ENCODE peak calls at places on chromosome 20, in five cellular contexts. Z is kidney epithelial cell, M is A549, G is cardiac fibroblast, U is AG04450. L is an unnamed sample.

GRCh38 chr20:9838378-9839295 is at the start of gene PAK5:
- DNase-seq in U (no peak), M (peak; percentile 56), Z (peak; percentile 10), G (peak; percentile 10), L (peak; percentile 75)

GRCh38 chr20:63750807-63751470 is 11.4 kb downstream of the SLC2A4RG start:
- DNase-seq in Z (no peak), U (no peak), G (no peak), M (no peak), L (no peak)

GRCh38 chr20:1185781-1186334 is 1.1 kb upstream of the TMEM74B start:
- DNase-seq in M (peak; percentile 81), U (no peak), G (peak; percentile 51), Z (no peak), L (peak; percentile 54)

GRCh38 chr20:51021067-51022025 is 1.6 kb downstream of the KCNG1 start:
- DNase-seq in G (no peak), Z (no peak), M (no peak), U (no peak), L (no peak)

GRCh38 chr20:53897884-53898557 is 172.4 kb downstream of the BCAS1 start:
- DNase-seq in Z (no peak), G (no peak), U (no peak), M (no peak), L (no peak)

GRCh38 chr20:8401491-8401890 is 269.4 kb downstream of the PLCB1 start:
- DNase-seq in G (no peak), Z (no peak), U (no peak), M (no peak), L (no peak)

GRCh38 chr20:11080010-11080409 is 406.2 kb upstream of the JAG1 start:
- DNase-seq in G (peak; percentile 21), Z (no peak), U (no peak), M (no peak), L (no peak)

GRCh38 chr20:49901588-49901987 is 13.7 kb downstream of the SPATA2 start:
- DNase-seq in M (no peak), Z (no peak), G (no peak), U (no peak), L (no peak)

GRCh38 chr20:32678948-32679347 is 5.2 kb upstream of the C20orf203 start:
- DNase-seq in Z (no peak), G (peak; percentile 44), M (no peak), U (no peak), L (no peak)

GRCh38 chr20:31985152-31985551 is 17.2 kb downstream of the XKR7 start:
- DNase-seq in U (no peak), M (no peak), G (no peak), Z (no peak), L (no peak)

GRCh38 chr20:63767456-63767855 is 27.9 kb downstream of the SLC2A4RG start:
- DNase-seq in G (no peak), M (no peak), U (no peak), Z (no peak), L (no peak)

GRCh38 chr20:14234666-14235295 is 102.6 kb downstream of the FLRT3 start:
- DNase-seq in G (peak; percentile 15), U (no peak), M (no peak), Z (no peak), L (no peak)

GRCh38 chr20:7843613-7844012 is 96.6 kb downstream of the HAO1 start:
- DNase-seq in M (no peak), G (peak; percentile 89), U (peak; percentile 16), Z (no peak), L (no peak)

GRCh38 chr20:53903652-53903987 is 166.8 kb downstream of the BCAS1 start:
- DNase-seq in G (no peak), U (no peak), Z (no peak), M (no peak), L (no peak)

GRCh38 chr20:41119593-41120561 is 17.5 kb upstream of the PLCG1 start:
- DNase-seq in U (no peak), G (no peak), Z (no peak), M (no peak), L (peak; percentile 58)

GRCh38 chr20:50323777-50324604 is 133.4 kb downstream of the CEBPB start:
- DNase-seq in Z (no peak), G (no peak), M (no peak), U (no peak), L (no peak)

GRCh38 chr20:10553326-10553984 is 118.3 kb downstream of the SLX4IP start:
- DNase-seq in G (peak; percentile 87), U (peak; percentile 55), M (peak; percentile 54), Z (peak; percentile 49), L (peak; percentile 63)

GRCh38 chr20:50843331-50844276 is 48.7 kb downstream of the BCAS4 start:
- DNase-seq in M (no peak), U (no peak), Z (no peak), G (no peak), L (no peak)

GRCh38 chr20:50335105-50335504 is 144.5 kb downstream of the CEBPB start:
- DNase-seq in M (peak; percentile 68), U (no peak), G (peak; percentile 25), Z (peak; percentile 66), L (peak; percentile 59)

GRCh38 chr20:15708984-15709598 is 864.2 kb downstream of the KIF16B start:
- DNase-seq in Z (no peak), G (peak; percentile 16), U (no peak), M (peak; percentile 54), L (peak; percentile 19)

GRCh38 chr20:11035211-11035610 is 361.4 kb upstream of the JAG1 start:
- DNase-seq in M (no peak), U (no peak), G (peak; percentile 6), Z (no peak), L (no peak)

GRCh38 chr20:35345189-35345588 is 53.0 kb upstream of the FAM83C start:
- DNase-seq in Z (no peak), G (no peak), U (no peak), M (no peak), L (no peak)

GRCh38 chr20:38883081-38883980 is 42.9 kb upstream of the FAM83D start:
- DNase-seq in U (no peak), M (no peak), G (peak; percentile 21), Z (no peak), L (no peak)
- TF ChIP-seq CTCF in U (no peak), M (no peak), G (no peak), Z (no peak), L (no peak)

DNA sequence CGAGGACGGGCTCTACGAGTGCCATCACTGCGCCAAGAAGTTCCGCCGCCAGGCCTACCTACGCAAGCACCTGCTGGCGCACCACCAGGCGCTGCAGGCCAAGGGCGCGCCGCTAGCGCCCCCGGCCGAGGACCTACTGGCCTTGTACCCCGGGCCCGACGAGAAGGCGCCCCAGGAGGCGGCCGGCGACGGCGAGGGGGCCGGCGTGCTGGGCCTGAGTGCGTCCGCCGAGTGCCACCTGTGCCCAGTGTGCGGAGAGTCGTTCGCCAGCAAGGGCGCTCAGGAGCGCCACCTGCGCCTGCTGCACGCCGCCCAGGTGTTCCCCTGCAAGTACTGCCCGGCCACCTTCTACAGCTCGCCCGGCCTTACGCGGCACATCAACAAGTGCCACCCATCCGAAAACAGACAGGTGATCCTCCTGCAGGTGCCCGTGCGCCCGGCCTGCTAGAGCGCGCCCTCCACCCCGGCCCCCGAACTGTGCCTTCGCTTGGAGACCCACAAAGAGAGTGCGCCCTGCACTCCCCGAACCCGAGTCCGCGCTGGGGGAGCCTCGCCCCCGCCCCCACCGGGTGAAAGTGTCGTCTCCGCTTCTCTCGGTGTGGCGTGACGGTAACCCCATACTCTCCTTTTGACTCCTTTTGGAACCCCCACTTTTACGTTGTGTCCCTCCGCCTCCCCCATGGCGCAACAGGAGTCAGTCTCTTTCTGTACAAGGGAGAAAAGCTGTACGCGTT is 1.6 kb downstream of the INSM1 start:
- DNase-seq in U (no peak), G (no peak), M (no peak), Z (no peak), L (peak; percentile 28)
- TF ChIP-seq CTCF in U (no peak), G (no peak), M (no peak), Z (no peak), L (no peak)

DNA sequence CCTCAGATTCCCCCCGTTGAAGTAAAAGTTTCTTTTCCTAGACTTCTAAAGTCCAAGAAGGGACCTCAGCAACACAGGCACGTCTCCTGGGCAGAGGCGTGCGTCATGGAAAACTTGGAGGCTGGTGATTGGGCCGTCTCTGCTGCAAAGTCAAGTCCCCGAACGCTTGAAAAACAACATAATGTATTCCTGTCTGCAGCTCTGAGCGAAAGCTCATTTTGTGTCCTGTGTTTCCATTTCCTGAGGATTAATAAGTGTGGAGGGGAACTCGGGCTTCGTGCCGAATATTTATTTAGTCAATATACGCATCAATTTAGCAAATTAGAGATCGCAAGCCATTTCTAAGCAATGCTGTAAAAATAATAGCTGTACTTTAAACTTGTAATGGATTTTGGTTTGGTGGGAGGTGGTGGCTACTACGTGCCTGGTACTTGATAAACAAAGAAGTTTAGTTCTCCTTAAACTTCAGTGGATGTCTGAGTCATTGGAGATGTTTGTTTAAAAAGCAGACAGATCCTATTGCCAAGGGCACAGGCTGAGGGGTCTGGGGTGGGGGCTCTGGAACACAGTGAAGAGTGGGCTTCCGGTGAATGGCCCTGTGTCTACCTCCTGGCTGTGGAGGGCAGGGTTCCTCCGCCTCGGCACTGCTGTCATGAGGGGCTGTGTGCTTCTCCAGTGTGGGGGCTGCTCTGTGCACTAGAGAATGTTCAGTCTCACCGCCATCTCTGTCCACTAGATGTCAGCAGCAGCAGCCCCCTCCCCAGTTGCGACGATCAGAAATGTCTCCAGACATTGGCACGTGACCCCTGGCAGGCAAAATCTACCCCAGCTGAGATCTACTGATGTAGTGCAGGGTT is 21.8 kb downstream of the PCK1 start:
- DNase-seq in Z (no peak), M (no peak), G (peak; percentile 16), U (peak; percentile 8), L (peak; percentile 44)
- TF ChIP-seq CTCF in Z (peak; percentile 71), M (peak; percentile 45), G (peak; percentile 6), U (peak; percentile 50), L (peak; percentile 76)

DNA sequence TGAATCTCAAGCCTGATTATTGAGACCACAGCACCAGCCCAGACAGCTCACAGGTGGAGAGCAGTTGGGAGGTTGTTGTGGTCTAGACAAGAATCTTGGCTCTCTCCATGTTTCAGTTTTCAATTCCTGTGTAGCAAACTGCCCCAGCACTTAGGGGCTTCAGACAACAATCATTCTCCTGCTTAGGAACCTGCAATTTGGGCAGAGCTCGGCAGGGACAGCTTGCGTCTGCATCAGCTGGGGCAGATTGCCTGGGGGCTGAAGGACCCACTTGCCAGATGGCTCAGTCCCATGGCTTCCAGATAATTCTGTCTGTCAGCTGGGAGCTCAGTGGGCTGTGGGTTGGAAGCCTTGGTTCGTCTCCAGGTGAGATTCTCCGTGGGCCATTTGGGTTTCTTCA is 6.9 kb downstream of the TGM6 start:
- DNase-seq in Z (no peak), G (no peak), M (no peak), U (no peak), L (no peak)
- TF ChIP-seq CTCF in Z (no peak), G (no peak), M (no peak), U (no peak), L (no peak)

DNA sequence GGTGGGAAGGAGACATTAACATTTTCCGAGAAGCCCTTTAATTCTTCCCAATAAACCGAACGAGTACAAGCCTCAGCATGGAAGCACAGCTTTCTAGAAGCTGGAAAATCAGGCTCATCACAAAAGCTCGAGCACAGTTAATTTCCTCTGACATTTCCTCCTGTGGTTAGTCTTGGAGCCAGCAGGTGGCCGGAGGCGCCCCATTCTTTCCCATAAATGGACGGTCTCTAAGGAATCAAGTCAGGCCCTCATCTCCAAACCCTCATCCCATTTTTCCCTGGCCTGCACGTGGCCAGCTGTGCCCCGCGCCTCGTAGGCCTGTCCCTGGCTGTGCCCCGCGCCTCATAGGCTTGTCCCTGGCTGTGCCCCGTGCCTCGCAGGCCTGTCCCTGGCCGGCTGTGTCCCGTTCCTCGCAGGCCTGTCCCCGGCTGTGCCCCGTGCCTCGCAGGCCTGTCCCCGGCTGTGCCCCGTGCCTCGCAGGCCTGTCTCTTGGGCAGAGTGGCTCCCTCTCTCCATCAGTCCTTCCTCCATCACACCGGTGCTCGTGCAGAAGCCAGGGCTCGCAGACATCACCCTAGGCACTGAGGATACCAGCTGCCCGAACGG is 19.7 kb upstream of the NTSR1 start:
- DNase-seq in U (no peak), G (no peak), Z (no peak), M (no peak), L (no peak)
- TF ChIP-seq CTCF in U (peak; percentile 45), G (no peak), Z (peak; percentile 17), M (no peak), L (no peak)

L was measured in Calu3.